ENCODE peak calls at places on chromosomes 5 and 9, in seven cellular contexts. One of them, this sample, is unnamed. For H3K9me3, the result is how much of the 10 kb centered on the place peaks cover.

GRCh38 chr5:83518676-83519075 is 47.1 kb downstream of the VCAN start:
- DNase-seq in neural progenitor cell: no peak
- DNase-seq in lower lobe of right lung: no peak
- DNase-seq in neuronal stem cell: no peak
- DNase-seq in adrenal gland: no peak
- DNase-seq in psoas muscle: no peak
- DNase-seq in fibroblast of lung: peak
- DNase-seq in this sample: no peak

GRCh38 chr5:113161806-113162205 is 185.2 kb downstream of the DCP2 start:
- DNase-seq in adrenal gland: no peak
- DNase-seq in fibroblast of lung: no peak
- DNase-seq in neural progenitor cell: peak
- DNase-seq in lower lobe of right lung: no peak
- DNase-seq in neuronal stem cell: no peak
- DNase-seq in psoas muscle: no peak
- DNase-seq in this sample: peak

GRCh38 chr5:88862547-88863175 is 20.3 kb downstream of the MEF2C start:
- DNase-seq in lower lobe of right lung: no peak
- DNase-seq in adrenal gland: no peak
- DNase-seq in fibroblast of lung: no peak
- DNase-seq in psoas muscle: no peak
- DNase-seq in neural progenitor cell: no peak
- DNase-seq in neuronal stem cell: no peak
- DNase-seq in this sample: no peak

GRCh38 chr5:40089269-40089668 is 590.4 kb upstream of the PTGER4 start:
- DNase-seq in neural progenitor cell: peak
- DNase-seq in fibroblast of lung: peak
- DNase-seq in adrenal gland: no peak
- DNase-seq in lower lobe of right lung: no peak
- DNase-seq in psoas muscle: no peak
- DNase-seq in neuronal stem cell: peak
- DNase-seq in this sample: peak

GRCh38 chr9:27726244-27727141 is 153.2 kb upstream of the C9orf72 start:
- DNase-seq in psoas muscle: peak
- DNase-seq in neural progenitor cell: peak
- DNase-seq in lower lobe of right lung: no peak
- DNase-seq in adrenal gland: peak
- DNase-seq in fibroblast of lung: peak
- DNase-seq in neuronal stem cell: peak
- DNase-seq in this sample: peak

GRCh38 chr5:175821790-175822211 is 49.6 kb upstream of the CPLX2 start:
- DNase-seq in neural progenitor cell: no peak
- DNase-seq in lower lobe of right lung: no peak
- DNase-seq in psoas muscle: no peak
- DNase-seq in neuronal stem cell: no peak
- DNase-seq in fibroblast of lung: no peak
- DNase-seq in adrenal gland: no peak
- DNase-seq in this sample: no peak

GRCh38 chr5:81140942-81141341 is 92.2 kb upstream of the CKMT2 start:
- DNase-seq in adrenal gland: peak
- DNase-seq in psoas muscle: peak
- DNase-seq in neural progenitor cell: no peak
- DNase-seq in fibroblast of lung: peak
- DNase-seq in lower lobe of right lung: no peak
- DNase-seq in neuronal stem cell: no peak
- DNase-seq in this sample: no peak

GRCh38 chr5:151150484-151151262 is 6.9 kb downstream of the ANXA6 start:
- DNase-seq in fibroblast of lung: peak
- DNase-seq in neuronal stem cell: no peak
- DNase-seq in psoas muscle: no peak
- DNase-seq in neural progenitor cell: peak
- DNase-seq in lower lobe of right lung: peak
- DNase-seq in adrenal gland: peak
- DNase-seq in this sample: no peak

GRCh38 chr5:87780831-87781760 is 368.4 kb upstream of the CCNH start:
- DNase-seq in neural progenitor cell: peak
- DNase-seq in adrenal gland: peak
- DNase-seq in psoas muscle: peak
- DNase-seq in fibroblast of lung: peak
- DNase-seq in lower lobe of right lung: peak
- DNase-seq in neuronal stem cell: peak
- DNase-seq in this sample: peak

GRCh38 chr5:62960781-62961180 is 382.2 kb downstream of the LRRC70 start:
- DNase-seq in psoas muscle: no peak
- DNase-seq in lower lobe of right lung: no peak
- DNase-seq in adrenal gland: no peak
- DNase-seq in fibroblast of lung: no peak
- DNase-seq in neuronal stem cell: no peak
- DNase-seq in neural progenitor cell: no peak
- DNase-seq in this sample: no peak
- H3K9me3 ChIP-seq in psoas muscle: under half
- H3K9me3 ChIP-seq in lower lobe of right lung: under half
- H3K9me3 ChIP-seq in adrenal gland: under half
- H3K9me3 ChIP-seq in fibroblast of lung: under half
- H3K9me3 ChIP-seq in neuronal stem cell: under half
- H3K9me3 ChIP-seq in neural progenitor cell: under half
- H3K9me3 ChIP-seq in this sample: under half

GRCh38 chr5:470961-471749 is 28.2 kb downstream of the EXOC3 start:
- DNase-seq in lower lobe of right lung: no peak
- DNase-seq in psoas muscle: peak
- DNase-seq in neural progenitor cell: no peak
- DNase-seq in adrenal gland: no peak
- DNase-seq in fibroblast of lung: no peak
- DNase-seq in neuronal stem cell: no peak
- DNase-seq in this sample: no peak

GRCh38 chr5:472076-472655 is 29.2 kb downstream of the EXOC3 start:
- DNase-seq in neural progenitor cell: no peak
- DNase-seq in lower lobe of right lung: peak
- DNase-seq in adrenal gland: no peak
- DNase-seq in neuronal stem cell: no peak
- DNase-seq in fibroblast of lung: no peak
- DNase-seq in psoas muscle: peak
- DNase-seq in this sample: peak

GRCh38 chr5:472656-473343 is 29.8 kb downstream of the EXOC3 start:
- DNase-seq in neuronal stem cell: peak
- DNase-seq in neural progenitor cell: peak
- DNase-seq in lower lobe of right lung: peak
- DNase-seq in psoas muscle: peak
- DNase-seq in fibroblast of lung: peak
- DNase-seq in adrenal gland: peak
- DNase-seq in this sample: peak

GRCh38 chr5:469752-470483 is 26.9 kb downstream of the EXOC3 start:
- DNase-seq in adrenal gland: no peak
- DNase-seq in fibroblast of lung: no peak
- DNase-seq in psoas muscle: peak
- DNase-seq in neural progenitor cell: no peak
- DNase-seq in neuronal stem cell: no peak
- DNase-seq in lower lobe of right lung: peak
- DNase-seq in this sample: no peak

DNA sequence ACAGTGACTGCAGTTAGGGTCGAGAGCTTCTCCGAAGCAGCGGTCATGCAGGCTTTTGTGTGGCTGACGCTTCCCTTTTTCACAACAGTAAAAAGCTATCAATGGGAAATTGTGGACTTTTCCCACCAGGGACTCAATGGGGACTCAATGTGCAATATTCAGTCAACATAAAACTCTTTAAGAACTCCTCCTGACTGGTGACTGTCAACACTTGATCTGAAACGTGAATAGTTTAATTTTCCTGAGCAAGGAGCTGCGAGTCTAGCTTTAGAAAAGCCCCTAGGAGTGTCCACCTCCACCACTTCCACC is 28.7 kb downstream of the EXOC3 start:
- DNase-seq in adrenal gland: no peak
- DNase-seq in neuronal stem cell: no peak
- DNase-seq in neural progenitor cell: no peak
- DNase-seq in psoas muscle: no peak
- DNase-seq in lower lobe of right lung: no peak
- DNase-seq in fibroblast of lung: no peak
- DNase-seq in this sample: no peak
- H3K27ac ChIP-seq in adrenal gland: no peak
- H3K27ac ChIP-seq in neuronal stem cell: no peak
- H3K27ac ChIP-seq in neural progenitor cell: no peak
- H3K27ac ChIP-seq in psoas muscle: peak
- H3K27ac ChIP-seq in lower lobe of right lung: peak
- H3K27ac ChIP-seq in fibroblast of lung: no peak
- H3K27ac ChIP-seq in this sample: no peak

GRCh38 chr9:2625427-2625826 is 3.8 kb downstream of the VLDLR start:
- DNase-seq in adrenal gland: no peak
- DNase-seq in neural progenitor cell: no peak
- DNase-seq in psoas muscle: no peak
- DNase-seq in lower lobe of right lung: no peak
- DNase-seq in fibroblast of lung: no peak
- DNase-seq in neuronal stem cell: no peak
- DNase-seq in this sample: no peak

GRCh38 chr9:2622361-2623045 is 916 bp downstream of the VLDLR start:
- DNase-seq in psoas muscle: peak
- DNase-seq in fibroblast of lung: no peak
- DNase-seq in adrenal gland: peak
- DNase-seq in neuronal stem cell: peak
- DNase-seq in lower lobe of right lung: peak
- DNase-seq in neural progenitor cell: peak
- DNase-seq in this sample: peak

GRCh38 chr9:2623866-2624682 is 2.5 kb downstream of the VLDLR start:
- DNase-seq in adrenal gland: no peak
- DNase-seq in psoas muscle: no peak
- DNase-seq in neuronal stem cell: no peak
- DNase-seq in neural progenitor cell: no peak
- DNase-seq in fibroblast of lung: no peak
- DNase-seq in lower lobe of right lung: no peak
- DNase-seq in this sample: no peak

GRCh38 chr9:2621678-2622360 is at the start of gene VLDLR:
- DNase-seq in neuronal stem cell: peak
- DNase-seq in neural progenitor cell: peak
- DNase-seq in adrenal gland: peak
- DNase-seq in lower lobe of right lung: peak
- DNase-seq in psoas muscle: no peak
- DNase-seq in fibroblast of lung: peak
- DNase-seq in this sample: peak

DNA sequence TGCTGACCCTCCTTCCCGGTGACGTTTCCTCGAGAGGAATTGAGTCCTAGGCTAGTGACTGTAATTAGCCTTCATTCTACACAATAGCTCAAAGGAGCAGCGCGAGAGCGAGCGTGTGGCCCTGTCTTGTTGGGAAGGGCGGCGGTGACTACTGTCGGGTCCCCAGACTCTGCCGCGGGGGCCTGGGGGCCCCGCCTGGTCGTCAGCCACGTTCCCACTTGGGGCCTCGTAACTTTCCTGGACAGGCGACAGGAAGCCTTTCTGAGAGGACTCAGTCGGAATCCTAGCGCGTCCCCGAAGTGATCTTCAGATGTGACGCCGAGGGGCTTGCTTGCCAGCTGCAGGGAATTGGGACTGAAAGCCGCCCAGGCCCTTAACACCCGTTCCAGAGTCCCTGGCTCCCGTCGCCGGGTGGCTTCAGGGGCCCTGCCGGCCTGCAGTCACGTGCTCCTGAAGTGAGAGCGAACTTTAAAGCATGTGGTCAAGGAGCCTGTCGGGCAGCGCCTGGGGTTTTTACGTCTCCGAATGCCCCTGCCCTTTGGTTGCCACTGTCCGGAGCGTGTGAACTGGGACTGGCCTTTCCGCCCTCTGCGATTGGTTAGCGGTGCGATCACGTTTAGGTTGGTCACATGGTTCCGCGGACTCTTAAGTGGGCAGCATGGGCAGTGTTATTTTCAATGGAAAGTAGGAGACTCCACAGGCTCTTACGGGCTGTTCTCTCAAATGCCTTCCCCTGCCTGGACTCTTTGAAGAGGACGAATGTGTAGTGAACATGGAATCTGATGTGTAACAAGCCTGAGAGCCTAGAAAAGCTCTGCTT is 1.7 kb downstream of the VLDLR start:
- DNase-seq in fibroblast of lung: peak
- DNase-seq in adrenal gland: peak
- DNase-seq in neuronal stem cell: peak
- DNase-seq in psoas muscle: peak
- DNase-seq in lower lobe of right lung: peak
- DNase-seq in neural progenitor cell: peak
- DNase-seq in this sample: peak
- H3K4me3 ChIP-seq in fibroblast of lung: peak
- H3K4me3 ChIP-seq in adrenal gland: peak
- H3K4me3 ChIP-seq in neuronal stem cell: peak
- H3K4me3 ChIP-seq in psoas muscle: peak
- H3K4me3 ChIP-seq in lower lobe of right lung: peak
- H3K4me3 ChIP-seq in neural progenitor cell: peak
- H3K4me3 ChIP-seq in this sample: peak

DNA sequence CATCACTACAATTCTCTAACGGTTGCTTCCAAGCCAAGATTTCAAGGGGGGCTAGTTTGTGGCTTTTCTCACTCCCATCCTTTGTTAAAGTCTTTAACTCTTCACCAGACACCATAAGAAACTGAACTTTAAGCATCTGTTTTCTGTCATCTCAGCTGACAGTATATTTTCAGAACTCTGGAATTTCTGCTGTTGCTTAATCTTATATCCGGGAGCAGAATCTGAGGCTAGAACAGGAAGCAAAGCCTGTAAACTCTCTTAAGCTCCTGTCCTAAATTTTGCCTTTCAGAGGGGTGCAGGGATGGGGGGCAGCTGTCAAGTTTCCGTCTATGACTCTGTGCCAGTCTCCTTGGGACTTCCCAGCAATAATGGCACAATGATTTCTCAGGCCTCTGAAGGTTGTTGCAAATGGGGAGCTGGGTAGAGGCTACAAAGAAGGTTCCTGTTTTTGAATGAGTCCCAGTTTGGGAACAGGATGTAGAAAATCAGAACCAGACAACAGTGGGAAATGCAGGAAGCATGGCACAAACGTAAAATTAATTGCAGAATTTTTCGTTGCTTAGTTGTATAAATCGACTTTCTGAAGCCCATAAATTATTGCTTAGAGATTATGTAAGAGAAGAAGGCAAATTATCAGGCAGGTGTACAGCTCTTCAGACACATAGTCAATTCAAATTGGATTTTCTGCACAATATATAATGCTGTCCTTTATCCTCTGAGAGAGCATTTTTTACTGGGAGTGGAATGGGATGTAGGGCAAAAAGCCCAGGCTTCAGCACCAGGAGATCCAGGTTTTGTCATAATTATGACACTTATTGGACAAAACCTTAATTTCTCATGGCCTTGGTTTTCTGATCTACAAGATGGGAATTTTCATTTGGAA is 430.9 kb downstream of the DMAC1 start:
- DNase-seq in adrenal gland: peak
- DNase-seq in neural progenitor cell: no peak
- DNase-seq in neuronal stem cell: no peak
- DNase-seq in lower lobe of right lung: no peak
- DNase-seq in psoas muscle: no peak
- DNase-seq in fibroblast of lung: peak
- DNase-seq in this sample: peak
- H3K9me3 ChIP-seq in adrenal gland: under half
- H3K9me3 ChIP-seq in neural progenitor cell: under half
- H3K9me3 ChIP-seq in neuronal stem cell: under half
- H3K9me3 ChIP-seq in lower lobe of right lung: under half
- H3K9me3 ChIP-seq in psoas muscle: under half
- H3K9me3 ChIP-seq in fibroblast of lung: under half
- H3K9me3 ChIP-seq in this sample: under half